ENCODE peak calls at places on chromosomes 13 and 19, in four cellular contexts. W is NCI-H1417 treated with DMSO at 0.1 percent for 48 hours, U is endothelial cell, C is progenitor cell of endocrine pancreas. K is an unnamed sample.

GRCh38 chr13:37074703-37075102 is 15.2 kb upstream of the SUPT20H start:
- DNase-seq in W (no peak), U (no peak), C (no peak), K (no peak)

GRCh38 chr19:45442927-45443461 is 19.3 kb upstream of the ERCC1 start:
- DNase-seq in U (peak), C (no peak), W (no peak), K (peak)

GRCh38 chr19:22422220-22422619 is at the start of gene ZNF98:
- DNase-seq in C (no peak), W (no peak), U (no peak), K (no peak)

GRCh38 chr19:42021185-42021584 is 27.2 kb upstream of the ATP1A3 start:
- DNase-seq in C (no peak), W (no peak), U (no peak), K (no peak)

GRCh38 chr13:71674776-71675352 is 192.1 kb downstream of the DACH1 start:
- DNase-seq in C (no peak), U (no peak), W (no peak), K (no peak)

GRCh38 chr19:3852614-3853254 is 16.1 kb downstream of the ZFR2 start:
- DNase-seq in U (no peak), C (no peak), W (no peak), K (no peak)

GRCh38 chr19:38718747-38719543 is 25.3 kb downstream of the CAPN12 start:
- DNase-seq in C (no peak), W (no peak), U (no peak), K (no peak)

GRCh38 chr13:54248306-54248705 is 1219.7 kb downstream of the OLFM4 start:
- DNase-seq in U (no peak), C (no peak), W (no peak), K (no peak)

GRCh38 chr19:58304748-58305064 is 471 bp upstream of the ERVK3-1 start:
- DNase-seq in W (no peak), C (no peak), U (no peak), K (no peak)

GRCh38 chr19:52190679-52191293 is 934 bp downstream of the PPP2R1A start:
- DNase-seq in W (no peak), C (no peak), U (peak), K (peak)

K was measured in neural crest cell.